ENCODE peak calls at places on chromosome 5, in nine cellular contexts. One of them, this sample, is unnamed.
A peak's percentile ranks its signal among the peaks of the same experiment; 100 is the strongest.

GRCh38 chr5:142306077-142306502 is 18.7 kb downstream of the SPRY4 start:
- DNase-seq in glutamatergic neuron: no peak
- DNase-seq in WTC11: no peak
- DNase-seq in activated B cell treated with CpG ODN at 0.5 μM for 24 hours: no peak
- DNase-seq in activated CD8-positive, alpha-beta T cell treated with anti-CD3 and anti-CD28 coated beads for 36 hours: no peak
- DNase-seq in HFFc6: no peak
- DNase-seq in neural crest cell: no peak
- DNase-seq in RWPE1: no peak
- DNase-seq in H9: no peak
- DNase-seq in this sample: no peak

GRCh38 chr5:142724821-142725220 is 38.9 kb upstream of the FGF1 start:
- DNase-seq in glutamatergic neuron: no peak
- DNase-seq in WTC11: no peak
- DNase-seq in activated B cell treated with CpG ODN at 0.5 μM for 24 hours: no peak
- DNase-seq in activated CD8-positive, alpha-beta T cell treated with anti-CD3 and anti-CD28 coated beads for 36 hours: no peak
- DNase-seq in HFFc6: no peak
- DNase-seq in neural crest cell: no peak
- DNase-seq in RWPE1: no peak
- DNase-seq in H9: peak; percentile 15
- DNase-seq in this sample: no peak

GRCh38 chr5:57338068-57338848 is 144.4 kb downstream of the ACTBL2 start:
- DNase-seq in glutamatergic neuron: no peak
- DNase-seq in WTC11: peak; percentile 26
- DNase-seq in activated B cell treated with CpG ODN at 0.5 μM for 24 hours: no peak
- DNase-seq in activated CD8-positive, alpha-beta T cell treated with anti-CD3 and anti-CD28 coated beads for 36 hours: peak; percentile 28
- DNase-seq in HFFc6: peak; percentile 6
- DNase-seq in neural crest cell: no peak
- DNase-seq in RWPE1: no peak
- DNase-seq in H9: peak; percentile 49
- DNase-seq in this sample: no peak

GRCh38 chr5:142529626-142530278 is 156.1 kb downstream of the FGF1 start:
- DNase-seq in glutamatergic neuron: no peak
- DNase-seq in WTC11: no peak
- DNase-seq in activated B cell treated with CpG ODN at 0.5 μM for 24 hours: no peak
- DNase-seq in activated CD8-positive, alpha-beta T cell treated with anti-CD3 and anti-CD28 coated beads for 36 hours: no peak
- DNase-seq in HFFc6: peak; percentile 71
- DNase-seq in neural crest cell: no peak
- DNase-seq in RWPE1: peak; percentile 94
- DNase-seq in H9: no peak
- DNase-seq in this sample: no peak

GRCh38 chr5:60577116-60577515 is 122.8 kb downstream of the DEPDC1B start:
- DNase-seq in glutamatergic neuron: no peak
- DNase-seq in WTC11: no peak
- DNase-seq in activated B cell treated with CpG ODN at 0.5 μM for 24 hours: no peak
- DNase-seq in activated CD8-positive, alpha-beta T cell treated with anti-CD3 and anti-CD28 coated beads for 36 hours: no peak
- DNase-seq in HFFc6: no peak
- DNase-seq in neural crest cell: no peak
- DNase-seq in RWPE1: no peak
- DNase-seq in H9: no peak
- DNase-seq in this sample: no peak

GRCh38 chr5:25119654-25120053 is 474.9 kb upstream of the CDH10 start:
- DNase-seq in glutamatergic neuron: no peak
- DNase-seq in WTC11: no peak
- DNase-seq in activated B cell treated with CpG ODN at 0.5 μM for 24 hours: no peak
- DNase-seq in activated CD8-positive, alpha-beta T cell treated with anti-CD3 and anti-CD28 coated beads for 36 hours: no peak
- DNase-seq in HFFc6: no peak
- DNase-seq in neural crest cell: no peak
- DNase-seq in RWPE1: peak; percentile 39
- DNase-seq in H9: no peak
- DNase-seq in this sample: no peak

GRCh38 chr5:160133071-160133917 is 14.0 kb upstream of the PWWP2A start:
- DNase-seq in glutamatergic neuron: peak; percentile 27
- DNase-seq in WTC11: peak; percentile 64
- DNase-seq in activated B cell treated with CpG ODN at 0.5 μM for 24 hours: no peak
- DNase-seq in activated CD8-positive, alpha-beta T cell treated with anti-CD3 and anti-CD28 coated beads for 36 hours: no peak
- DNase-seq in HFFc6: no peak
- DNase-seq in neural crest cell: peak; percentile 54
- DNase-seq in RWPE1: no peak
- DNase-seq in H9: peak; percentile 73
- DNase-seq in this sample: no peak

GRCh38 chr5:34772691-34773090 is 66.3 kb upstream of the TTC23L start:
- DNase-seq in glutamatergic neuron: no peak
- DNase-seq in WTC11: no peak
- DNase-seq in activated B cell treated with CpG ODN at 0.5 μM for 24 hours: no peak
- DNase-seq in activated CD8-positive, alpha-beta T cell treated with anti-CD3 and anti-CD28 coated beads for 36 hours: no peak
- DNase-seq in HFFc6: no peak
- DNase-seq in neural crest cell: no peak
- DNase-seq in RWPE1: no peak
- DNase-seq in H9: no peak
- DNase-seq in this sample: no peak

GRCh38 chr5:151202381-151203139 is 21.3 kb downstream of the CCDC69 start:
- DNase-seq in glutamatergic neuron: no peak
- DNase-seq in WTC11: no peak
- DNase-seq in activated B cell treated with CpG ODN at 0.5 μM for 24 hours: no peak
- DNase-seq in activated CD8-positive, alpha-beta T cell treated with anti-CD3 and anti-CD28 coated beads for 36 hours: peak; percentile 70
- DNase-seq in HFFc6: peak; percentile 68
- DNase-seq in neural crest cell: no peak
- DNase-seq in RWPE1: peak; percentile 93
- DNase-seq in H9: no peak
- DNase-seq in this sample: no peak

GRCh38 chr5:147234825-147235635 is at the start of gene STK32A:
- DNase-seq in glutamatergic neuron: peak; percentile 69
- DNase-seq in WTC11: peak; percentile 88
- DNase-seq in activated B cell treated with CpG ODN at 0.5 μM for 24 hours: no peak
- DNase-seq in activated CD8-positive, alpha-beta T cell treated with anti-CD3 and anti-CD28 coated beads for 36 hours: no peak
- DNase-seq in HFFc6: no peak
- DNase-seq in neural crest cell: peak; percentile 48
- DNase-seq in RWPE1: no peak
- DNase-seq in H9: peak; percentile 91
- DNase-seq in this sample: peak; percentile 25

GRCh38 chr5:148179234-148179824 is 11.0 kb downstream of the SPINK14 start:
- DNase-seq in glutamatergic neuron: no peak
- DNase-seq in WTC11: no peak
- DNase-seq in activated B cell treated with CpG ODN at 0.5 μM for 24 hours: no peak
- DNase-seq in activated CD8-positive, alpha-beta T cell treated with anti-CD3 and anti-CD28 coated beads for 36 hours: peak; percentile 4
- DNase-seq in HFFc6: peak; percentile 54
- DNase-seq in neural crest cell: no peak
- DNase-seq in RWPE1: peak; percentile 34
- DNase-seq in H9: no peak
- DNase-seq in this sample: no peak

GRCh38 chr5:149254506-149254905 is 17.2 kb upstream of the AFAP1L1 start:
- DNase-seq in glutamatergic neuron: no peak
- DNase-seq in WTC11: peak; percentile 32
- DNase-seq in activated B cell treated with CpG ODN at 0.5 μM for 24 hours: no peak
- DNase-seq in activated CD8-positive, alpha-beta T cell treated with anti-CD3 and anti-CD28 coated beads for 36 hours: no peak
- DNase-seq in HFFc6: peak; percentile 9
- DNase-seq in neural crest cell: no peak
- DNase-seq in RWPE1: peak; percentile 50
- DNase-seq in H9: peak; percentile 59
- DNase-seq in this sample: no peak

GRCh38 chr5:31181376-31181987 is 12.0 kb upstream of the CDH6 start:
- DNase-seq in glutamatergic neuron: no peak
- DNase-seq in WTC11: no peak
- DNase-seq in activated B cell treated with CpG ODN at 0.5 μM for 24 hours: no peak
- DNase-seq in activated CD8-positive, alpha-beta T cell treated with anti-CD3 and anti-CD28 coated beads for 36 hours: no peak
- DNase-seq in HFFc6: no peak
- DNase-seq in neural crest cell: no peak
- DNase-seq in RWPE1: no peak
- DNase-seq in H9: no peak
- DNase-seq in this sample: no peak

GRCh38 chr5:31185951-31186350 is 7.5 kb upstream of the CDH6 start:
- DNase-seq in glutamatergic neuron: no peak
- DNase-seq in WTC11: no peak
- DNase-seq in activated B cell treated with CpG ODN at 0.5 μM for 24 hours: no peak
- DNase-seq in activated CD8-positive, alpha-beta T cell treated with anti-CD3 and anti-CD28 coated beads for 36 hours: no peak
- DNase-seq in HFFc6: no peak
- DNase-seq in neural crest cell: no peak
- DNase-seq in RWPE1: no peak
- DNase-seq in H9: no peak
- DNase-seq in this sample: no peak

GRCh38 chr5:31182146-31182545 is 11.3 kb upstream of the CDH6 start:
- DNase-seq in glutamatergic neuron: peak; percentile 43
- DNase-seq in WTC11: no peak
- DNase-seq in activated B cell treated with CpG ODN at 0.5 μM for 24 hours: no peak
- DNase-seq in activated CD8-positive, alpha-beta T cell treated with anti-CD3 and anti-CD28 coated beads for 36 hours: no peak
- DNase-seq in HFFc6: no peak
- DNase-seq in neural crest cell: no peak
- DNase-seq in RWPE1: no peak
- DNase-seq in H9: no peak
- DNase-seq in this sample: no peak

GRCh38 chr5:31187591-31187990 is 5.9 kb upstream of the CDH6 start:
- DNase-seq in glutamatergic neuron: no peak
- DNase-seq in WTC11: no peak
- DNase-seq in activated B cell treated with CpG ODN at 0.5 μM for 24 hours: no peak
- DNase-seq in activated CD8-positive, alpha-beta T cell treated with anti-CD3 and anti-CD28 coated beads for 36 hours: no peak
- DNase-seq in HFFc6: no peak
- DNase-seq in neural crest cell: no peak
- DNase-seq in RWPE1: no peak
- DNase-seq in H9: no peak
- DNase-seq in this sample: no peak

DNA sequence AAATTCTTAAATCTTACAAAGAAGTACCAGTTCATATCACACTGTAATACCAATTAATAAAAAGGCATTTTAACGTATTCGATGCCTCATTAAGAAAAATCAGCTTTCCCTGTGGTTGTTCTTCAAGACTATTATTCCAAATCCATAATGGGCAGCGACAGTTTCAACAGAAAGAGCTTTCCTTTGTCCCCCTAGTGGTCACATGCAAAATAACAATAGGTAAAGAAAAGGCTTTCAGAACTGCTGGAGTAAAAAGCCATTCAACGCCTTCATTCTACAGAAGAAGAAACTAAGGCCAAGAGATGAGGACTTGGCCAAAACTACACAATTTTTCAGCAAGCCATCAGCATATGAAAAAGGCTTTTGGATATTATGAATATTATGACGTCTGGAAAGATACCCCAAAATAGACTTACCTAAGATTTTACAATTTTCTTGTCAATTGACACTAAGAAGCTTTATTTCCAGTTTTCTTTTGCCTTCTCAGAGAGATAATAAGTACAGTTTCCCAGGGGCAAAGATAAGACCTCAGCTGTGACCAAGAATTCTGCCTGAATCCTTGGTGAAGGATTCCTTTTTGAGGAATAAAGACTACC is 6.7 kb upstream of the CDH6 start:
- DNase-seq in glutamatergic neuron: no peak
- DNase-seq in WTC11: no peak
- DNase-seq in activated B cell treated with CpG ODN at 0.5 μM for 24 hours: no peak
- DNase-seq in activated CD8-positive, alpha-beta T cell treated with anti-CD3 and anti-CD28 coated beads for 36 hours: no peak
- DNase-seq in HFFc6: peak; percentile 23
- DNase-seq in neural crest cell: no peak
- DNase-seq in RWPE1: peak; percentile 29
- DNase-seq in H9: no peak
- DNase-seq in this sample: no peak
- TF ChIP-seq CTCF in glutamatergic neuron: peak; percentile 96
- TF ChIP-seq CTCF in WTC11: peak; percentile 82
- TF ChIP-seq CTCF in activated B cell treated with CpG ODN at 0.5 μM for 24 hours: peak; percentile 85
- TF ChIP-seq CTCF in activated CD8-positive, alpha-beta T cell treated with anti-CD3 and anti-CD28 coated beads for 36 hours: peak; percentile 72
- TF ChIP-seq CTCF in HFFc6: peak; percentile 92
- TF ChIP-seq CTCF in neural crest cell: peak; percentile 89
- TF ChIP-seq CTCF in RWPE1: peak; percentile 91
- TF ChIP-seq CTCF in H9: peak; percentile 85
- TF ChIP-seq CTCF in this sample: peak; percentile 75

GRCh38 chr5:106459541-106459940 is 1211.2 kb downstream of the EFNA5 start:
- DNase-seq in glutamatergic neuron: no peak
- DNase-seq in WTC11: no peak
- DNase-seq in activated B cell treated with CpG ODN at 0.5 μM for 24 hours: no peak
- DNase-seq in activated CD8-positive, alpha-beta T cell treated with anti-CD3 and anti-CD28 coated beads for 36 hours: no peak
- DNase-seq in HFFc6: no peak
- DNase-seq in neural crest cell: no peak
- DNase-seq in RWPE1: no peak
- DNase-seq in H9: no peak
- DNase-seq in this sample: no peak

GRCh38 chr5:106454050-106454449 is 1216.7 kb downstream of the EFNA5 start:
- DNase-seq in glutamatergic neuron: no peak
- DNase-seq in WTC11: no peak
- DNase-seq in activated B cell treated with CpG ODN at 0.5 μM for 24 hours: no peak
- DNase-seq in activated CD8-positive, alpha-beta T cell treated with anti-CD3 and anti-CD28 coated beads for 36 hours: no peak
- DNase-seq in HFFc6: no peak
- DNase-seq in neural crest cell: no peak
- DNase-seq in RWPE1: no peak
- DNase-seq in H9: no peak
- DNase-seq in this sample: no peak

GRCh38 chr5:106451998-106452397 is 1218.7 kb downstream of the EFNA5 start:
- DNase-seq in glutamatergic neuron: peak; percentile 17
- DNase-seq in WTC11: no peak
- DNase-seq in activated B cell treated with CpG ODN at 0.5 μM for 24 hours: no peak
- DNase-seq in activated CD8-positive, alpha-beta T cell treated with anti-CD3 and anti-CD28 coated beads for 36 hours: no peak
- DNase-seq in HFFc6: no peak
- DNase-seq in neural crest cell: no peak
- DNase-seq in RWPE1: no peak
- DNase-seq in H9: no peak
- DNase-seq in this sample: no peak

GRCh38 chr5:106454651-106455415 is 1215.9 kb downstream of the EFNA5 start:
- DNase-seq in glutamatergic neuron: peak; percentile 37
- DNase-seq in WTC11: peak; percentile 39
- DNase-seq in activated B cell treated with CpG ODN at 0.5 μM for 24 hours: no peak
- DNase-seq in activated CD8-positive, alpha-beta T cell treated with anti-CD3 and anti-CD28 coated beads for 36 hours: no peak
- DNase-seq in HFFc6: no peak
- DNase-seq in neural crest cell: peak; percentile 11
- DNase-seq in RWPE1: peak; percentile 73
- DNase-seq in H9: peak; percentile 52
- DNase-seq in this sample: no peak
- TF ChIP-seq CTCF in glutamatergic neuron: peak; percentile 67
- TF ChIP-seq CTCF in WTC11: peak; percentile 58
- TF ChIP-seq CTCF in activated B cell treated with CpG ODN at 0.5 μM for 24 hours: no peak
- TF ChIP-seq CTCF in activated CD8-positive, alpha-beta T cell treated with anti-CD3 and anti-CD28 coated beads for 36 hours: no peak
- TF ChIP-seq CTCF in HFFc6: no peak
- TF ChIP-seq CTCF in neural crest cell: peak; percentile 61
- TF ChIP-seq CTCF in RWPE1: no peak
- TF ChIP-seq CTCF in H9: peak; percentile 81
- TF ChIP-seq CTCF in this sample: peak; percentile 79

DNA sequence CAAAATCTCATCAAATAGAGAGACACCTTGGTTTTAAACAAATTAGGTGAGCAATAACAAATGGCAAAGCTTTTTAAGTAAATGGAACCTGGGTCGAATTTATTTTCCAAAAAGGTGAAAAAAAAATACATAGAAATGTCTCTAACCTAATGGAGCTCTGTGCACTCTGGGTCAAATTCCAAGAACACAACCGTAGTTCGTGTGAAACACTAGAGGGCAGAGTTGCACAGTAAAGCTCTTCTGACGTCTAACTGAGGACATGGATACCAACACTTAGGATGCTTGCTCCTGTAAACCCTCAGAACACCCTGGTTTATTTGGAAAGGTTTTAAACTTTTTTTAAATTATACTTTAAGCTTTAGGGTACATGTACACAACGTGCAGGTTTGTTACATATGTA is 18.9 kb downstream of the MARCHF11 start:
- DNase-seq in glutamatergic neuron: no peak
- DNase-seq in WTC11: no peak
- DNase-seq in activated B cell treated with CpG ODN at 0.5 μM for 24 hours: no peak
- DNase-seq in activated CD8-positive, alpha-beta T cell treated with anti-CD3 and anti-CD28 coated beads for 36 hours: peak; percentile 15
- DNase-seq in HFFc6: peak; percentile 60
- DNase-seq in neural crest cell: peak; percentile 18
- DNase-seq in RWPE1: peak; percentile 36
- DNase-seq in H9: peak; percentile 50
- DNase-seq in this sample: no peak
- TF ChIP-seq CTCF in glutamatergic neuron: peak; percentile 60
- TF ChIP-seq CTCF in WTC11: peak; percentile 54
- TF ChIP-seq CTCF in activated B cell treated with CpG ODN at 0.5 μM for 24 hours: no peak
- TF ChIP-seq CTCF in activated CD8-positive, alpha-beta T cell treated with anti-CD3 and anti-CD28 coated beads for 36 hours: peak; percentile 78
- TF ChIP-seq CTCF in HFFc6: peak; percentile 82
- TF ChIP-seq CTCF in neural crest cell: peak; percentile 86
- TF ChIP-seq CTCF in RWPE1: peak; percentile 78
- TF ChIP-seq CTCF in H9: peak; percentile 86
- TF ChIP-seq CTCF in this sample: peak; percentile 88

GRCh38 chr5:77973253-77973609 is 197.1 kb upstream of the TBCA start:
- DNase-seq in glutamatergic neuron: peak; percentile 62
- DNase-seq in WTC11: peak; percentile 75
- DNase-seq in activated B cell treated with CpG ODN at 0.5 μM for 24 hours: no peak
- DNase-seq in activated CD8-positive, alpha-beta T cell treated with anti-CD3 and anti-CD28 coated beads for 36 hours: no peak
- DNase-seq in HFFc6: no peak
- DNase-seq in neural crest cell: peak; percentile 36
- DNase-seq in RWPE1: no peak
- DNase-seq in H9: peak; percentile 73
- DNase-seq in this sample: no peak
- TF ChIP-seq CTCF in glutamatergic neuron: no peak
- TF ChIP-seq CTCF in WTC11: no peak
- TF ChIP-seq CTCF in activated B cell treated with CpG ODN at 0.5 μM for 24 hours: no peak
- TF ChIP-seq CTCF in activated CD8-positive, alpha-beta T cell treated with anti-CD3 and anti-CD28 coated beads for 36 hours: no peak
- TF ChIP-seq CTCF in HFFc6: no peak
- TF ChIP-seq CTCF in neural crest cell: peak; percentile 38
- TF ChIP-seq CTCF in RWPE1: peak; percentile 11
- TF ChIP-seq CTCF in H9: peak; percentile 44
- TF ChIP-seq CTCF in this sample: no peak